ENCODE peak calls at places on chromosomes 2 and 18, in four cellular contexts. R, E, X and K are unnamed samples.

GRCh38 chr18:9771977-9772660 is 64.0 kb downstream of the RAB31 start:
- DNase-seq in E (no peak), R (no peak), X (no peak), K (no peak)

GRCh38 chr18:62045316-62045715 is 141.5 kb downstream of the PIGN start:
- DNase-seq in R (no peak), E (no peak), X (no peak), K (no peak)

GRCh38 chr2:8569332-8569930 is 112.4 kb upstream of the ID2 start:
- DNase-seq in E (no peak), X (no peak), R (no peak), K (no peak)

GRCh38 chr2:112162341-112162740 is 24.2 kb downstream of the FBLN7 start:
- DNase-seq in E (no peak), R (no peak), X (no peak), K (no peak)

GRCh38 chr2:27752551-27753237 is 18.8 kb upstream of the MRPL33 start:
- DNase-seq in R (no peak), X (no peak), E (no peak), K (no peak)

GRCh38 chr2:145095641-145096435 is 575.9 kb upstream of the ZEB2 start:
- DNase-seq in R (peak; percentile 63), X (no peak), E (peak; percentile 72), K (no peak)

GRCh38 chr2:88626171-88627054 is 851 bp downstream of the EIF2AK3 start:
- DNase-seq in R (peak; percentile 53), E (no peak), X (no peak), K (peak; percentile 67)

GRCh38 chr18:10149768-10150556 is 236.1 kb downstream of the VAPA start:
- DNase-seq in E (no peak), R (no peak), X (no peak), K (no peak)

GRCh38 chr18:21897811-21898210 is 157.2 kb downstream of the MIB1 start:
- DNase-seq in E (peak; percentile 67), X (no peak), R (peak; percentile 53), K (peak; percentile 43)

GRCh38 chr2:81087646-81088045 is 783.1 kb upstream of the LRRTM1 start:
- DNase-seq in R (peak; percentile 8), X (no peak), E (no peak), K (no peak)

GRCh38 chr2:71313-72035 is 25.2 kb upstream of the FAM110C start:
- DNase-seq in X (no peak), R (no peak), E (no peak), K (no peak)

GRCh38 chr2:71578665-71579371 is 125.5 kb downstream of the DYSF start:
- DNase-seq in R (no peak), X (no peak), E (peak; percentile 76), K (no peak)

GRCh38 chr18:56298935-56299334 is 339.5 kb downstream of the TXNL1 start:
- DNase-seq in E (peak; percentile 42), X (no peak), R (peak; percentile 1), K (no peak)

GRCh38 chr2:119766944-119767343 is 7.2 kb downstream of the PTPN4 start:
- DNase-seq in X (no peak), R (no peak), E (no peak), K (no peak)

DNA sequence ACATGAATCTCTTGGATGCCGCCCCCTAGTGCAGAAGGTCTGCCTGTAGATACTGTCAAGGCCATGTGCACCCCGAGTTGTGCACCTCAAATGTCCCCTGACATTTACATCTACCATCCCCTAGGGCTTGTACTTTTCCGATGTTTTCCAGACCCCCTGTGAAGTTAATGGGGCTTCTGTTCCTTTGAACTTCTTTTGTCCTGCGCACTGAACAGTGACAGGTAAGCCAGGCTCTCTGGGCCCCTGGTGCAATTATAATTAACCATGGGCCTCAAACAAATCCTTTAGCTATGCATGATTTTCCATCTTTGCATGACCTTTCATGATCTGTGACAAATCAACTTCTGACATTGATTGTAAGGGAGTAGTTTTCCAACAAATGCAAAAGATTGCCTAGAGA is 158.4 kb downstream of the FHOD3 start:
- DNase-seq in E (no peak), R (no peak), X (no peak), K (no peak)
- TF ChIP-seq CTCF in E (no peak), R (no peak), X (no peak), K (no peak)

GRCh38 chr18:49591775-49592174 is 29.9 kb downstream of the LIPG start:
- DNase-seq in R (no peak), X (no peak), E (no peak), K (no peak)

GRCh38 chr18:49601211-49601610 is 39.4 kb downstream of the LIPG start:
- DNase-seq in E (no peak), R (no peak), X (no peak), K (no peak)

GRCh38 chr18:49597152-49597551 is 35.3 kb downstream of the LIPG start:
- DNase-seq in R (no peak), X (no peak), E (no peak), K (no peak)

DNA sequence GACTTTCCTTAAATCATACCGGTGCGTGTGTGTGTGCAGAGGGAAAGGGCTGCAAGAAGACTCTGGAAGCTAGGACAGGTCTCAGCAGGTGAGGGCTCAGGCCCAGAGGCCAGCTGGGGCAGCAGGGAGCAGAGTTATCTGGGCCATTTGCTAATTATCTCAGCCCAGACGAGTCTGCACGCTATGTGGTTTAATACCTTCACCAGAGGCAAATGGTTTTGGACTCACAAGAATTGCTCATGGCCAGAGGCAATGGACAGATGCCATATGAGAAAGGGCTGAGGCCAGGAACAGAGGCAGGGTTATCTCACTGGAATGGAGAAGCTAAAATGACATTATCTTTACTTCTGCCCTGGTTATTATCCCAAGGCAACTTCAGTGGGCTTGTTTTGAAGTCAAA is 35.7 kb downstream of the LIPG start:
- DNase-seq in R (no peak), X (no peak), E (no peak), K (no peak)
- TF ChIP-seq CTCF in R (no peak), X (no peak), E (no peak), K (no peak)

DNA sequence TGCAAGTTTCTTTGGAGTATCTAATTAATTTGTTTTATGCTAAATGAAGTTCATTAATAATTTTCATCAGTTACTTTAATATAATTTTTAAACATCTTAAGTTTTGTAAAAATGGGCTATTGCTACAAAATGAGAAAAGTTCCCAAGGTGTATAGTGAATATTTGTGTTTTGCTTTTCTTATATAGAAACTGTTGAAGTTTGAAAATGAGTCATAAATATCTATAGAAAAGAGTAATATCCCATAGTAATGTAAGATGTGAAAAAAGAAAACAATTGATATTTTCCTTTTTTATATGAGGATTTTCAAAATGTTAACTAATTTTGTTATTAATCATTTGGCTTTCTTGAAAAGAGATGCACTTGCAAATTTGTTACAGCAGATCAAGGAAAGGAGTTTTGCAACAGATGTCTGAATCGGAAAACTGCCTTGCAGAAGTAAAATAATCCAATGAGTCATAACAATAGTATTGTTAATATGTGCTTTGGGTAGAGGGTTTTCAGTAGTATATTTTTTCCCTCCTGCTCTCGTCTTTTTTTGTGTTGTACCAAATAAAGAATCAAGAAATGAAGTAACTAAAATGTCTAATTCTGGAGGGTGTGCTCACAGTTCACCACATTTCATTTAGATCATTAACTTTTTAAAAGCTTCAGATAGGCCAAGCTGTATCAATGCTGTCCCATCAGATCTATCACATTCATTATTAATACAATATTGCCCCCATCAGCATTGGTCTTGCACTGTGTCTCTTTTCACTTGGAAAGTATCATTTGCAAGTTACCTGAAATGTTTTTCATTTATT is 15.5 kb downstream of the DUSP19 start:
- DNase-seq in R (no peak), X (peak; percentile 26), E (peak; percentile 63), K (no peak)
- TF ChIP-seq CTCF in R (no peak), X (peak; percentile 34), E (no peak), K (no peak)

GRCh38 chr2:78979380-78980238 is 45.9 kb upstream of the REG3G start:
- DNase-seq in X (no peak), E (peak; percentile 56), R (peak; percentile 67), K (peak; percentile 50)
- TF ChIP-seq CTCF in X (peak; percentile 91), E (peak; percentile 66), R (peak; percentile 68), K (peak; percentile 57)

DNA sequence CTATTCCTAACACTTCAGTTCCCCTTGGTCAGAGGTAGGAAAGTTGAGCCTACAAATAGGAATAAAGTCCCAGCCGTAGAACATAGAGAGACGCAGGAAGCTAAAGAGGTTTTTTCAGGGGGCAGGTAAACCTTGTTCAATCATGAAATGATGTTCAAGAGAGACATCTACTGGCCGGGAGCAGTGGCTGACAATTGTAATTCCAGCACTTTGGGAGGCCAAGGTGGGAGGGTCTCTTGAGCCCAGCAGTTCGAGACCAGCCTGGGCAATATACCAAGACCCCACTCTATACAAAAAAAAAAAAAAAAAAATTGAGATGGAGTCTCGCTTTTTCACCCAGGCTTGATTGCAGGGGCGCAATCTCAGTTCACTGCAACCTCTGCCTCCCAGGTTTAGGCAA is 66.7 kb upstream of the DNAJC10 start:
- DNase-seq in E (peak; percentile 75), R (peak; percentile 46), X (no peak), K (peak; percentile 7)
- TF ChIP-seq CTCF in E (peak; percentile 69), R (peak; percentile 43), X (peak; percentile 49), K (peak; percentile 11)

DNA sequence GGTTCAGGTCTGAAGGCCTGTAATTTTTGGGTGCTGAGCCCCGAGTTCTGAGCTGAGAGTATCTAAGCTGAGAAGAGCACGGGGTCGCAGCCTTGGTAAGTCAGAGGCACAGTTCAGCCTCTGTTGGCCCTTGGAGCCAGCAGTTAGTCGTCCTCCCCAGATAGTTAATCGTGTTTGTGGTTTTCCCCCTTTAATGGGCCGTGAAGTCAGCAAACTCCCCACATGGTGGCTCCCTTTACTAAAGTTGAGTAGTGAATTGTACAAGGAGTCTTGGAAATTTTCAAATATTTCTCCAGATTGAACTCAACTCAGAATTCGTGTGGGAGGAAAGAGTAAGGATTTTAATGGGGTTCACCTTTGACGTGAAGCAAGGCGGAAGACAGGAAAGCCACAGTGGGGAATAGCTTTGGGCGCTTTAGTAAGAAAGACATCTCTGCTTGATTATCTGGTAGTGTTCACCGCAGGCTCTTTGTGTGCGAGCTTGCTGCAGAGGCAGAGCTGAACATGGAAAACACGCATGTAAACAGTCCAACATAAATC is 2.4 kb upstream of the ADCYAP1 start:
- DNase-seq in X (no peak), E (peak; percentile 69), R (peak; percentile 16), K (no peak)
- TF ChIP-seq CTCF in X (peak; percentile 8), E (peak; percentile 57), R (no peak), K (no peak)

DNA sequence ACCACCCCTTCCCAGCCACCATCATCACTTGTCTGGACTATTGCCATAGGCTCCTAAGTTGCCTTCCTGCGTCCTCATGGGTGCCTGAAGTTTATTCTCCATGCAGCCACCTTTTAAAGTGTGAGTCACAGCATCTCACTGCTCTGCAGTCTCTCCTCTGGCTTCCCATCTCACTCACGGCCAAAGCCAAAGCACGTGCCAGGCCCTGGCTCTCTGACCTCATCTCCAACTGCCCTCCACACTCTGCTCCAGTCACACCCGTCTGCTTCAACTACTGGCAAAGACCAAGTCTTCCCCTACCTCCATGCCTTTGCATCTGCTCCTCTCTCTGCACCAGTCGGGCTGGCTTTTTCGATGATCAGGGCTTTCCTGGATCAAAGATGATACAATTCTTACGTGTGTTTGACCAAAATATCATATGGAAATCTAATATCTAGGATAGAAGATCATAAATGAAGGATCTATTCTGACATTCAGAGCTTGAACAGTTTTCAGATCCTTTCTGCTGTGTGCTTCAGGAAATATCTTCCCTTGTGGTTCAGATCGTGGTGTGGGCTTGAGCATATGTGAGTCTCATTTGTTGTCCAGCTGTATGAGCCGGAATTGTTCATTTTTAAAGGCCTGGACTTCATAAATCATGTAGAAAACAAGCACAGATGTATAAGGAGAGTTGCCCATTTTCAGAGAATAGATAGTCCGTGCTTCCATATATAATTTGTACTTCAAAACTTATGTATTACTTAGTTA is 175.6 kb downstream of the PRKCE start:
- DNase-seq in X (no peak), E (peak; percentile 75), R (no peak), K (no peak)
- TF ChIP-seq CTCF in X (no peak), E (no peak), R (no peak), K (no peak)

DNA sequence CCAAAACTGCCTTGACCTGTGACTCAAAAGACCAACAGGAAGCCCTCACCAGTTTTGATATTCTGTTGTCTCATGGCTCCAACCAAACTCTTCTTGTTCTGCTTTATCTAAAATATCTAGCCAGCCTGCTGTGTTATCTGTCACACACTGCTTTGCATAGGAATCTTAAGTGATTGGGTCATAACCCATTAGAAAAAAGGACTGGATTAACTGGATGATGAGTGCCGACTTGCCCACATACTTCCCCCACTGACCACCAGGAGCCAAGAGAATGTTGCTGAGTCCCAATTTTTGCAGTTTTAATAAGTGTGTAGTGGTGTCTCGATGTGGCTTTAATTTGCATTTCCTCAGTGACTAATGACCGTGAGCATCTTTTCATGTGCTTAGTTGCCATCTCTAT is 6.5 kb downstream of the MOGAT1 start:
- DNase-seq in R (no peak), E (no peak), X (no peak), K (no peak)
- TF ChIP-seq CTCF in R (no peak), E (no peak), X (no peak), K (no peak)